ENCODE peak calls at places on chromosomes 4 and X, in nine cellular contexts. P, I, J, E, N, R, X, U and H are unnamed samples.

GRCh38 chr4:108001540-108001939 is 11.9 kb downstream of the HADH start:
- DNase-seq in P (no peak), I (peak), J (no peak), E (no peak), N (no peak), R (no peak), X (no peak), U (peak), H (no peak)

GRCh38 chr4:139988863-139989765 is 164.9 kb downstream of the MAML3 start:
- DNase-seq in P (peak), I (peak), J (peak), E (no peak), N (no peak), R (peak), X (no peak), U (peak), H (peak)

GRCh38 chr4:70182517-70183167 is 12.9 kb upstream of the ODAM start:
- DNase-seq in P (no peak), I (no peak), J (no peak), E (no peak), N (no peak), R (no peak), X (no peak), U (no peak), H (no peak)

GRCh38 chr4:48635310-48635709 is 144.8 kb downstream of the FRYL start:
- DNase-seq in P (peak), I (peak), J (no peak), E (no peak), N (no peak), R (peak), X (no peak), U (peak), H (no peak)

GRCh38 chr4:98566491-98567008 is 91.9 kb downstream of the TSPAN5 start:
- DNase-seq in P (peak), I (peak), J (no peak), E (no peak), N (no peak), R (peak), X (no peak), U (peak), H (no peak)

GRCh38 chr4:113020966-113021365 is 28.5 kb upstream of the ANK2 start:
- DNase-seq in P (peak), I (no peak), J (no peak), E (no peak), N (no peak), R (no peak), X (no peak), U (no peak), H (no peak)

GRCh38 chrX:72395252-72395651 is 89.5 kb upstream of the CITED1 start:
- DNase-seq in P (no peak), I (no peak), J (no peak), E (no peak), N (no peak), R (no peak), X (no peak), U (no peak), H (no peak)

GRCh38 chr4:65007841-65008439 is 598.7 kb upstream of the TECRL start:
- DNase-seq in P (peak), I (peak), J (no peak), E (no peak), N (no peak), R (peak), X (no peak), U (no peak), H (peak)

GRCh38 chr4:184731056-184731455 is 2.8 kb downstream of the CENPU start:
- DNase-seq in P (no peak), I (no peak), J (no peak), E (no peak), N (no peak), R (no peak), X (no peak), U (no peak), H (no peak)

GRCh38 chr4:32624943-32625603 is 1904.9 kb downstream of the PCDH7 start:
- DNase-seq in P (no peak), I (peak), J (no peak), E (no peak), N (no peak), R (no peak), X (no peak), U (no peak), H (peak)

GRCh38 chrX:130497531-130497930 is 95.7 kb downstream of the RBMX2 start:
- DNase-seq in P (no peak), I (no peak), J (no peak), E (no peak), N (no peak), R (no peak), X (no peak), U (no peak), H (no peak)

GRCh38 chrX:149470960-149471359 is 34.1 kb downstream of the IDS start:
- DNase-seq in P (peak), I (peak), J (peak), E (peak), N (peak), R (peak), X (peak), U (peak), H (no peak)

GRCh38 chrX:40558590-40558989 is 22.2 kb upstream of the ATP6AP2 start:
- DNase-seq in P (no peak), I (no peak), J (no peak), E (no peak), N (no peak), R (no peak), X (no peak), U (no peak), H (no peak)

GRCh38 chrX:40550069-40550468 is 30.7 kb upstream of the ATP6AP2 start:
- DNase-seq in P (no peak), I (no peak), J (no peak), E (no peak), N (no peak), R (no peak), X (no peak), U (no peak), H (no peak)

GRCh38 chrX:40546870-40547269 is 33.9 kb upstream of the ATP6AP2 start:
- DNase-seq in P (no peak), I (no peak), J (no peak), E (no peak), N (no peak), R (no peak), X (no peak), U (no peak), H (no peak)

GRCh38 chrX:40552768-40553167 is 28.0 kb upstream of the ATP6AP2 start:
- DNase-seq in P (peak), I (peak), J (no peak), E (no peak), N (no peak), R (peak), X (no peak), U (peak), H (no peak)
- TF ChIP-seq CTCF in P (peak), I (peak), J (no peak), E (no peak), N (no peak), R (peak), X (no peak), U (peak), H (peak)

GRCh38 chrX:2710041-2710471 is 19.0 kb downstream of the CD99 start:
- DNase-seq in P (peak), I (peak), J (peak), E (peak), N (no peak), R (peak), X (no peak), U (peak), H (peak)
- H3K4me3 ChIP-seq in P (peak), I (peak), J (no peak), E (peak), N (no peak), R (no peak), X (peak), U (no peak), H (no peak)

GRCh38 chrX:120768681-120769080 is 107.0 kb downstream of the CT47B1 start:
- DNase-seq in P (peak), I (peak), J (no peak), E (no peak), N (no peak), R (no peak), X (no peak), U (peak), H (no peak)

GRCh38 chrX:120768254-120768653 is 107.4 kb downstream of the CT47B1 start:
- DNase-seq in P (no peak), I (no peak), J (no peak), E (no peak), N (no peak), R (no peak), X (no peak), U (no peak), H (no peak)

GRCh38 chrX:120773801-120774200 is 101.9 kb downstream of the CT47B1 start:
- DNase-seq in P (no peak), I (no peak), J (no peak), E (no peak), N (no peak), R (no peak), X (no peak), U (no peak), H (no peak)

GRCh38 chrX:120774611-120775010 is 101.1 kb downstream of the CT47B1 start:
- DNase-seq in P (no peak), I (no peak), J (no peak), E (no peak), N (no peak), R (no peak), X (no peak), U (no peak), H (no peak)

GRCh38 chrX:120769576-120770341 is 105.9 kb downstream of the CT47B1 start:
- DNase-seq in P (peak), I (peak), J (no peak), E (no peak), N (no peak), R (peak), X (no peak), U (peak), H (peak)
- TF ChIP-seq CTCF in P (peak), I (peak), J (peak), E (peak), N (peak), R (no peak), X (peak), U (peak), H (peak)

GRCh38 chrX:102651968-102652744 is 873 bp downstream of the GPRASP1 start:
- DNase-seq in P (peak), I (peak), J (peak), E (no peak), N (peak), R (no peak), X (peak), U (peak), H (no peak)
- H3K4me3 ChIP-seq in P (peak), I (peak), J (peak), E (peak), N (peak), R (no peak), X (peak), U (peak), H (peak)